ENCODE peak calls at places on chromosome 6, in five cellular contexts. Z is suprapubic skin, X is aorta, M is tibial nerve, Q is heart right ventricle. I is an unnamed sample.

GRCh38 chr6:26197736-26198625 is 110.8 kb downstream of the HFE start:
- DNase-seq in X (peak; percentile 72), Z (peak; percentile 67), Q (no peak), M (no peak), I (no peak)

GRCh38 chr6:27495386-27496135 is 22.7 kb upstream of the ZNF184 start:
- DNase-seq in M (peak; percentile 33), X (peak; percentile 69), Z (no peak), Q (peak; percentile 44), I (no peak)

GRCh38 chr6:48109902-48110301 is 1.1 kb downstream of the PTCHD4 start:
- DNase-seq in X (no peak), Q (no peak), M (no peak), Z (no peak), I (no peak)

GRCh38 chr6:145155873-145156782 is 579.2 kb downstream of the EPM2A start:
- DNase-seq in Q (no peak), M (no peak), Z (no peak), X (no peak), I (no peak)

GRCh38 chr6:88492824-88493223 is 326.7 kb upstream of the CNR1 start:
- DNase-seq in Q (no peak), M (no peak), X (no peak), Z (no peak), I (no peak)

GRCh38 chr6:22457986-22458385 is 111.4 kb upstream of the HDGFL1 start:
- DNase-seq in Z (no peak), M (no peak), Q (no peak), X (no peak), I (no peak)

GRCh38 chr6:104625536-104625935 is 234.2 kb downstream of the HACE1 start:
- DNase-seq in X (no peak), Z (no peak), Q (no peak), M (no peak), I (no peak)

GRCh38 chr6:105459049-105459448 is 56.2 kb upstream of the PREP start:
- DNase-seq in Q (no peak), Z (no peak), X (no peak), M (no peak), I (no peak)

GRCh38 chr6:27672113-27672799 is 199.4 kb upstream of the ZNF184 start:
- DNase-seq in Z (no peak), Q (no peak), M (no peak), X (no peak), I (no peak)

GRCh38 chr6:161446296-161446925 is 172.6 kb upstream of the AGPAT4 start:
- DNase-seq in M (no peak), X (no peak), Z (no peak), Q (no peak), I (no peak)

GRCh38 chr6:118679293-118679692 is 27.9 kb upstream of the CEP85L start:
- DNase-seq in X (no peak), M (no peak), Z (no peak), Q (no peak), I (no peak)

GRCh38 chr6:139062921-139063320 is 34.4 kb downstream of the ABRACL start:
- DNase-seq in Q (no peak), X (no peak), Z (no peak), M (no peak), I (no peak)

GRCh38 chr6:24495516-24495847 is 713 bp downstream of the ALDH5A1 start:
- DNase-seq in M (peak; percentile 31), X (peak; percentile 73), Z (peak; percentile 70), Q (peak; percentile 45), I (peak; percentile 51)

GRCh38 chr6:148430897-148431296 is 88.3 kb downstream of the SASH1 start:
- DNase-seq in Q (no peak), Z (no peak), X (no peak), M (no peak), I (no peak)

GRCh38 chr6:51045548-51045947 is 226.9 kb downstream of the TFAP2B start:
- DNase-seq in M (no peak), X (no peak), Z (no peak), Q (no peak), I (no peak)

GRCh38 chr6:161019324-161019839 is 27.8 kb downstream of the MAP3K4 start:
- DNase-seq in Z (no peak), M (no peak), X (no peak), Q (no peak), I (no peak)

GRCh38 chr6:169146536-169146935 is 107.1 kb downstream of the THBS2 start:
- DNase-seq in Q (no peak), Z (peak; percentile 8), X (no peak), M (no peak), I (no peak)

GRCh38 chr6:11042025-11042749 is 1.9 kb downstream of the ELOVL2 start:
- DNase-seq in Q (no peak), Z (no peak), X (no peak), M (no peak), I (no peak)

GRCh38 chr6:163427498-163428254 is 13.2 kb downstream of the QKI start:
- DNase-seq in Q (no peak), Z (no peak), M (no peak), X (no peak), I (no peak)

GRCh38 chr6:43532201-43532600 is 15.3 kb downstream of the POLR1C start:
- DNase-seq in M (no peak), Z (no peak), X (no peak), Q (no peak), I (no peak)

GRCh38 chr6:155498370-155498769 is 42.7 kb upstream of the NOX3 start:
- DNase-seq in M (no peak), Z (no peak), Q (no peak), X (no peak), I (no peak)

GRCh38 chr6:96923400-96923799 is 1.1 kb upstream of the KLHL32 start:
- DNase-seq in Z (no peak), Q (no peak), M (no peak), X (no peak), I (no peak)

GRCh38 chr6:36616888-36617521 is 22.8 kb downstream of the SRSF3 start:
- DNase-seq in X (peak; percentile 45), Q (peak; percentile 58), Z (peak; percentile 65), M (no peak), I (peak; percentile 82)

GRCh38 chr6:118963003-118963402 is 28.0 kb upstream of the MCM9 start:
- DNase-seq in Z (no peak), M (no peak), X (no peak), Q (no peak), I (no peak)

GRCh38 chr6:54107470-54107869 is 3.8 kb upstream of the MLIP start:
- DNase-seq in Q (no peak), X (no peak), M (no peak), Z (no peak), I (no peak)

GRCh38 chr6:43929511-43929910 is 159.5 kb downstream of the VEGFA start:
- DNase-seq in M (no peak), Z (no peak), Q (no peak), X (peak; percentile 15), I (no peak)

GRCh38 chr6:165383323-165383722 is 73.9 kb upstream of the C6orf118 start:
- DNase-seq in X (no peak), M (no peak), Z (no peak), Q (no peak), I (no peak)

DNA sequence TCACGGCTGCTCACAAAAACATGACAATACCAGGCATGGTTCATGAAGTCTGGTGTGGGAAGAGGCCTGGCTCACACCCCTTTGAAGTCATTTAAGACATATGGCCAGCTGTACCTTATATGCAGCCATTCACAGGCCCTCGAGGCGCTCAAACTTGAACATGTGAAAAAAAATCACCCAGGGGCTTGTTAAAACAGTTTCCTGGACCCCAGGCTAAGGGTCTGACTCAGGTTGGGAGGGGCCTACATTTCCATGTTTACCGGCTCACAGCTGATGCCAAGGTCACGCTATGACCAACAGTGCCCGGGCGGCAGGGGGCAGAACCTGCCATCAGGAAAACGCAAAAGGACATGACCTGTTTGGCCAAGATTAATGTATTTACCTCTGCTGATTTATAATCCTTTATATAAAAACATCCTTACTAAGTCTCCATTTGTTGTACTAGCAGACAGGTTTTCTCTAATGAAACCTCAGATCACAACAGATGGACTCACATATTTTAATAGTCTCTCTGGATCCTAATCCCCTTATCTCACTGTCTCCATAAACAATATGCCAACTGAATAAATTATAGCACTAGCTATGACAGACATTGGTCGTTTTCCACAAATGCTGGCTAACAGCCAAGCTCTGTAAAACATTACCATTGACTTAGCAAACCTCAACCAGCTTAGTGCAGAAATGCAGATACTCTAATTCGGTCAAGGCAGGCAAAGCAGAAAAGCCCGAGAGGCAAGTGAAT is 19.9 kb downstream of the EZR start:
- DNase-seq in M (no peak), Q (no peak), X (peak; percentile 53), Z (no peak), I (peak; percentile 73)
- H3K4me1 ChIP-seq in M (peaks cover 4% of the 10 kb centered on the region), Q (peaks cover 89% of the 10 kb centered on the region), X (peaks cover 3% of the 10 kb centered on the region), Z (peaks cover 52% of the 10 kb centered on the region), I (peaks cover 97% of the 10 kb centered on the region)

GRCh38 chr6:167118839-167119238 is 4.1 kb upstream of the CCR6 start:
- DNase-seq in Q (no peak), M (no peak), Z (no peak), X (no peak), I (no peak)

GRCh38 chr6:167122041-167122826 is 662 bp upstream of the CCR6 start:
- DNase-seq in M (no peak), X (no peak), Z (no peak), Q (no peak), I (no peak)

GRCh38 chr6:167119680-167120556 is 3.0 kb upstream of the CCR6 start:
- DNase-seq in X (no peak), Z (no peak), M (no peak), Q (no peak), I (peak; percentile 46)

GRCh38 chr6:167121471-167121870 is 1.4 kb upstream of the CCR6 start:
- DNase-seq in Q (no peak), M (no peak), Z (no peak), X (no peak), I (no peak)

GRCh38 chr6:167120557-167121030 is 2.3 kb upstream of the CCR6 start:
- DNase-seq in Q (no peak), Z (no peak), M (no peak), X (no peak), I (no peak)
- H3K4me1 ChIP-seq in Q (no peaks in the 10 kb centered on the region), Z (peaks cover 11% of the 10 kb centered on the region), M (no peaks in the 10 kb centered on the region), X (no peaks in the 10 kb centered on the region), I (peaks cover 14% of the 10 kb centered on the region)

GRCh38 chr6:108581237-108581931 is 20.7 kb downstream of the FOXO3 start:
- DNase-seq in Q (no peak), M (no peak), X (no peak), Z (peak; percentile 85), I (no peak)
- H3K4me1 ChIP-seq in Q (peaks cover 97% of the 10 kb centered on the region), M (peaks cover 5% of the 10 kb centered on the region), X (peaks cover 48% of the 10 kb centered on the region), Z (peaks cover 85% of the 10 kb centered on the region), I (peaks cover 82% of the 10 kb centered on the region)

DNA sequence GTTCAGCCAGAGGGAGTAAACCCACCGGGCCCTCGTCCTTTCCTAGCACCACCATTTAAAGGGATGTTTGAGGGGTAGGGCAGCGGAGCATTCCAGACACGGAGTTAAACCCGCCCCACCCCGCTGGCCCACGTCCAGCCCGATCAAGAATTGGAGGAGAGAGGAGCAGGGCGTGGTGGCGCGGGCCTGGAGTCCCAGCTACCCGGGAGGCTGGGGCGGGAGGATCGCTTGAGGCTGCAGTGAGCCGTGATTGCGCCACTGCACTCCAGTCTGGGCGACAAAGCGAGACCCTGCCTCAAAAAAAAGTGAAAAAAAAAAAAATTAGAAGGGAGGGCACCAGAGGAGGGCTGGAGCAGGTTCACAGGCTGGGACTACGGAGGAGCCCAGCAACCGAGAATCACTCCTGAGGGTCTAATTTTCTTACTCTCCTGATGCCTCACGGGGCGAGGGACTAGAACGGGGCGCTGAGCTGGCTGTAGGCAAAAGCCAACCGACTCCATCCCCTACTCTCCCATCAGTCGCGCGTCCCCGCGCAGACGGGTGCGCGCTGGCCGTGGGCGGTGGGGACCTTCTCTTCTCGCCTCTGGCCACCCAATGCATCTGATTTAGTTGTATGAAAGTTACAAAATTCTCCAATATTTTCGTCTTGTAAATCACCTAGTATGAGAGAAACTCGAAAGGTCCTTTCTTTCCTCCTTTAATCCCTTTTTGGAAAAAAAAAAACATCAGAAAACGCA is 6.1 kb upstream of the HSPA1B start:
- DNase-seq in Q (peak; percentile 83), Z (peak; percentile 89), X (peak; percentile 82), M (peak; percentile 46), I (peak; percentile 84)
- H3K4me1 ChIP-seq in Q (peaks cover 77% of the 10 kb centered on the region), Z (peaks cover 85% of the 10 kb centered on the region), X (no peaks in the 10 kb centered on the region), M (no peaks in the 10 kb centered on the region), I (peaks cover 75% of the 10 kb centered on the region)

GRCh38 chr6:167836722-167837121 is 10.0 kb downstream of the AFDN start:
- DNase-seq in X (no peak), Q (no peak), Z (no peak), M (no peak), I (no peak)
- H3K4me1 ChIP-seq in X (peaks cover 5% of the 10 kb centered on the region), Q (peaks cover 74% of the 10 kb centered on the region), Z (peaks cover 10% of the 10 kb centered on the region), M (no peaks in the 10 kb centered on the region), I (peaks cover 67% of the 10 kb centered on the region)

I was measured in stomach.